ENCODE peak calls at places on chromosomes 6 and 20, in five cellular contexts. L is kidney, Q is fibroblast of lung, R is astrocyte, A is GM23248. E is an unnamed sample.

GRCh38 chr20:7775072-7775471 is 165.2 kb downstream of the HAO1 start:
- DNase-seq in L (no peak), A (peak; percentile 40), R (peak; percentile 57), Q (peak; percentile 64), E (peak; percentile 93)

GRCh38 chr20:2331901-2332565 is 36.2 kb downstream of the TGM3 start:
- DNase-seq in R (no peak), L (no peak), Q (no peak), A (no peak), E (no peak)

GRCh38 chr20:39823239-39823638 is 861.1 kb downstream of the DHX35 start:
- DNase-seq in R (peak; percentile 96), L (no peak), Q (peak; percentile 98), A (peak; percentile 93), E (peak; percentile 19)

GRCh38 chr6:24923885-24924401 is 11.8 kb downstream of the RIPOR2 start:
- DNase-seq in R (no peak), Q (no peak), A (no peak), L (no peak), E (no peak)

GRCh38 chr6:66421570-66421969 is 714.5 kb upstream of the EYS start:
- DNase-seq in L (no peak), Q (no peak), R (no peak), A (no peak), E (peak; percentile 32)

GRCh38 chr20:35299780-35300179 is 7.6 kb upstream of the FAM83C start:
- DNase-seq in Q (no peak), A (no peak), L (no peak), R (no peak), E (no peak)

GRCh38 chr6:153425536-153425935 is 294.5 kb upstream of the RGS17 start:
- DNase-seq in A (no peak), L (no peak), R (peak; percentile 5), Q (peak; percentile 18), E (no peak)

GRCh38 chr20:40336530-40336929 is 352.5 kb downstream of the MAFB start:
- DNase-seq in A (no peak), Q (no peak), L (no peak), R (no peak), E (no peak)

GRCh38 chr6:126052485-126052884 is 66.1 kb downstream of the TRMT11 start:
- DNase-seq in R (no peak), Q (no peak), A (no peak), L (no peak), E (no peak)

GRCh38 chr6:78436335-78436734 is 431.0 kb upstream of the IRAK1BP1 start:
- DNase-seq in R (peak; percentile 8), Q (peak; percentile 20), L (no peak), A (peak; percentile 54), E (peak; percentile 26)

GRCh38 chr20:43949741-43950618 is 35.3 kb downstream of the TOX2 start:
- DNase-seq in L (no peak), Q (peak; percentile 35), R (no peak), A (no peak), E (no peak)

GRCh38 chr20:13515796-13516533 is 122.8 kb downstream of the TASP1 start:
- DNase-seq in A (peak; percentile 35), R (no peak), L (no peak), Q (no peak), E (peak; percentile 21)

GRCh38 chr20:5592165-5592564 is 158.0 kb upstream of the SHLD1 start:
- DNase-seq in R (no peak), L (no peak), Q (no peak), A (no peak), E (no peak)
- H3K9ac ChIP-seq in R (no peak overlapping the region), L (no peak overlapping the region), Q (no peak overlapping the region), A (no peak overlapping the region), E (no peak overlapping the region)

GRCh38 chr20:56634307-56634706 is 5.2 kb downstream of the TFAP2C start:
- DNase-seq in L (no peak), A (no peak), Q (no peak), R (no peak), E (no peak)
- H3K4me3 ChIP-seq in L (no peak overlapping the region), A (no peak overlapping the region), Q (no peak overlapping the region), R (peak overlapping the region; percentile 25), E (no peak overlapping the region)

GRCh38 chr20:57475388-57476072 is 49.4 kb downstream of the CTCFL start:
- DNase-seq in Q (no peak), R (no peak), A (no peak), L (peak; percentile 23), E (no peak)

GRCh38 chr20:57476073-57476526 is 48.8 kb downstream of the CTCFL start:
- DNase-seq in R (no peak), L (peak; percentile 26), A (no peak), Q (no peak), E (no peak)

GRCh38 chr20:57474816-57475215 is 50.1 kb downstream of the CTCFL start:
- DNase-seq in A (no peak), Q (no peak), L (peak; percentile 39), R (no peak), E (no peak)

GRCh38 chr20:57478176-57478575 is 46.8 kb downstream of the CTCFL start:
- DNase-seq in R (no peak), Q (no peak), L (no peak), A (no peak), E (no peak)

DNA sequence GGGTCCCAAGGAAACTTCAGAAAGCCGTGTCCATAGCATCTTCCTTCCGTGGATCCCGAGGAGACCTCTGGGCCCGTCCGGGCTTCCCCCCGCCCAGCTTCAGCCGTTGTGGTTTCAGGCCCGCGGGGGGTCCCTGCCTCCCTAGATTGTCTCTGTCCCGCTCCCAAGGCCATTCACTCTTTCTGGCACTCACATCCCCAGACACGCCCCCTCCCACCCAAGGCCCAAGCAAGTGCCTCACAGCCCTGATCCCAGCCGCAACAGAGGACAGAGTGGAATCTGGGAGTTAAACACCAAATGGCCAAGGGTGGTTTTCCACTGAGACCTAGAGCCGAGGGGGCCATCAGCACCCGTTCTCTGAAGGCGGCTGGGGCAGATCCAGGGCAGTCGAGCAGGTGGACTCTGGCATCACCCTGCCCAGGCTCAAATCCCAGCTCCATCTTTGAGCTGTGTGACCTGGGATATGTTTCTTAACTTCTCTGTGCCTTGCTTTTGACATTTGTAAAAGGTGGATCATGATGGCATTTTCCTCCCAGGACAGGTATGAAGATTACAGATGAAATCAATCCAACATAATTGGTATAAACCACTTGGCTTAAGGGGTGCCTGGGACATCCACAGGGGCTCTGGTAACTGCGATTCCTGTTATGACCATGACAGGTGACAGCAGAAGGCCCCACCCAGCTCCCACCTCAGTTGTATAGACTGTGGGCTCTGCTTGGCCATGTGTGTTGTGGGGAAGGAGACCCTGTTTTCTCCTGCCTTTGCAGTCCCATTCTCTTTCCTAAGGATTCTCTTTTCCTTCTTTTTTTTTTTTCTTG is 48.1 kb downstream of the CTCFL start:
- DNase-seq in R (no peak), A (no peak), L (peak; percentile 46), Q (no peak), E (no peak)
- H3K4me1 ChIP-seq in R (no peaks in the 10 kb centered on the region), A (no peaks in the 10 kb centered on the region), L (no peaks in the 10 kb centered on the region), Q (no peaks in the 10 kb centered on the region), E (peaks cover 7% of the 10 kb centered on the region)

DNA sequence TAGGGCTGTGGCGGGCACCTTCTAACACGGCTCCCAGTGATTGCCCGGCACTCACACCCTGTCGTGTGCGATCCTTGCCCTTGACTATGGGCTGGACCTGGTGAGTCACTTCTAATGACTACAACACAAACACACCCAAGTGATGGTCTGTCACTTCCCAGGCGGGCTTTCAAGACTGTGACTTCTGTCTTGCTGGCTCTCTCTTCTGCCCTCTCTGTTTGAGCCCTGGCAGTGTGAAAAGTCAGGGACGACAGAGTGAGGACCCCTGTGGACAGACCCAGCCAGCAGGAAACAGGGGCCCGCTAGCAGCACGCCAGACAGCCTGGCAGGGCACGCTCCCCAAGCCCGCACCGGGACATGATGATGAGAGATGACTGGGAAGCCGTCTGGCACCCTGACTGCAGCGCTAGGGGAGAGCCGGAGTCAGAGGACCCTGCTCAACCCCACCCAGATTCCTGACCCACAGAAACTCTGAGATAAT is 43.0 kb downstream of the KIF16B start:
- DNase-seq in A (peak; percentile 35), R (peak; percentile 38), Q (peak; percentile 47), L (no peak), E (no peak)
- H3K9ac ChIP-seq in A (no peak overlapping the region), R (no peak overlapping the region), Q (no peak overlapping the region), L (no peak overlapping the region), E (no peak overlapping the region)

GRCh38 chr6:116570856-116571682 is at the start of gene RWDD1:
- DNase-seq in R (peak; percentile 100), Q (peak; percentile 100), L (peak; percentile 99), A (peak; percentile 100), E (peak; percentile 100)
- H3K4me3 ChIP-seq in R (peak within 1 kb of the TSS; percentile 99), Q (peak within 1 kb of the TSS; percentile 96), L (peak within 1 kb of the TSS; percentile 99), A (peak within 1 kb of the TSS; percentile 88), E (peak within 1 kb of the TSS; percentile 98)

DNA sequence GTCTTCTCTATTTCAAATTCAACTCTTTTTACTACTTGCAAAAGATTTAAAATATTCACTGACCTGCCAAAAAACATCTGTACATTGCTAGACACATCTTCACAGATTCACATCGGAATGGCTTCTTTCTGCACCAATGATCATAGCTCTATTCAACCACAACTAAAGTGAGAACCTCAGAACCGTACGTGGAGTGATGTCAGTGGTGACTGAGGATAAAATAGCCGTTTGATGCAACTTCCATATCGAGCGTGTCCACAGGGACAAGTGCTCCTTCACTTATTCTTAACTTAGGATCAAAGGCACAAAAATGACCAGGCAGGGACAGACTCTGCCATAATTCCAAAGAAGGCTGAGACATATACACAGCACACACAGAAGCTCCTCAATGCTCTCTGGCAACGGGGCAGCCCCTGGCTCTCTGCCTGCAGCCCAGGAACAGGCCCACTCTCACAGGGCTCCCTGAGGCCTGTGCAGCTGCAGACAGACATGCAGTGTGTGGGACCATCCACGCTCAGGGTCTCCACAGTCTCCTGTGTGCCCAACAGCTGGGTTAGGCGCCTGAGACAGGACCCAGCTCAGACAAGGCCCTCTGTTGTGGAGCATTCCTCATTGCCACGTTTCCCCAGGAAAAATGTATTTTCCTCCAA is 22.8 kb downstream of the FYN start:
- DNase-seq in Q (peak; percentile 16), L (no peak), R (no peak), A (no peak), E (no peak)
- H3K4me1 ChIP-seq in Q (no peaks in the 10 kb centered on the region), L (no peaks in the 10 kb centered on the region), R (peaks cover 5% of the 10 kb centered on the region), A (peaks cover 26% of the 10 kb centered on the region), E (peaks cover 42% of the 10 kb centered on the region)

GRCh38 chr20:58130574-58130973 is 97.9 kb downstream of the ANKRD60 start:
- DNase-seq in A (no peak), L (no peak), Q (peak; percentile 19), R (no peak), E (no peak)

GRCh38 chr20:58129736-58130135 is 98.7 kb downstream of the ANKRD60 start:
- DNase-seq in L (no peak), A (no peak), R (no peak), Q (no peak), E (no peak)

GRCh38 chr20:58130156-58130555 is 98.3 kb downstream of the ANKRD60 start:
- DNase-seq in Q (no peak), A (no peak), R (no peak), L (no peak), E (no peak)

GRCh38 chr20:58131581-58132142 is 96.8 kb downstream of the ANKRD60 start:
- DNase-seq in L (no peak), Q (peak; percentile 89), A (peak; percentile 75), R (peak; percentile 87), E (peak; percentile 84)

DNA sequence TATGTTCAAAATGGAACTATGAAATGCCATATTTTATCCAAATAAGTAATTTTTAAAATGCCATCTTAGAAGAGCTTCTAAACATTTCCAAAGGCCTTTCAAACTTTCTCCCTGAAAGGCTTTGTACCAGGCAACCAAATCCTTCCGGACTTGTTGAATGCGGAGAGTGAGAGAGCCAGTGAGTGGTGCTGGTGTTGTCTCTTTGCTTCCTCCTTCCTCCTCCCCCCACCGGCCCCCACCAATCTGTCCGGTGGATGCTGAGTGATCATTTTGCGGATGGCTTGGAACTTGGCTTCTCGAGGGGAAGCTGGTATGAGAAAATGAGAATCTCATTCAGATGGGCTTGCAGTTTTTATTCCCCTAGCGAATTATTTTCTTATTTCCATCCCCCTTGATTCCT is 97.3 kb downstream of the ANKRD60 start:
- DNase-seq in Q (peak; percentile 64), R (peak; percentile 42), A (peak; percentile 46), L (no peak), E (peak; percentile 38)
- H3K9ac ChIP-seq in Q (no peak overlapping the region), R (peak overlapping the region; percentile 55), A (peak overlapping the region; percentile 24), L (no peak overlapping the region), E (no peak overlapping the region)